ENCODE peak calls at places on chromosomes 4 and X, in eight cellular contexts. L is suprapubic skin, U is H1, C is sigmoid colon, Y is esophagus muscularis mucosa, P is GM12892, Q is GM12878, I is upper lobe of left lung. F is an unnamed sample.

GRCh38 chr4:180028682-180029081 is 2214.5 kb upstream of the TENM3 start:
- DNase-seq in L (no peak), U (peak), C (no peak), Y (no peak), P (no peak), Q (peak), I (peak), F (no peak)

GRCh38 chrX:12672362-12673106 is 118.7 kb upstream of the PRPS2 start:
- DNase-seq in L (no peak), U (no peak), C (no peak), Y (no peak), P (no peak), Q (no peak), I (no peak), F (no peak)

GRCh38 chrX:70360366-70360765 is 62.7 kb upstream of the GDPD2 start:
- DNase-seq in L (no peak), U (no peak), C (no peak), Y (no peak), P (no peak), Q (no peak), I (no peak), F (no peak)

GRCh38 chrX:20211261-20211786 is 55.4 kb downstream of the RPS6KA3 start:
- DNase-seq in L (no peak), U (no peak), C (no peak), Y (no peak), P (no peak), Q (no peak), I (no peak), F (no peak)

GRCh38 chrX:44580466-44580865 is 37.8 kb upstream of the FUNDC1 start:
- DNase-seq in L (no peak), U (no peak), C (no peak), Y (no peak), P (no peak), Q (no peak), I (no peak), F (peak)

GRCh38 chr4:157220026-157220881 is at the start of gene GRIA2:
- DNase-seq in L (no peak), U (peak), C (no peak), Y (no peak), P (no peak), Q (no peak), I (peak), F (no peak)

GRCh38 chr4:160044693-160045092 is 941.8 kb downstream of the RAPGEF2 start:
- DNase-seq in L (no peak), U (no peak), C (no peak), Y (no peak), P (no peak), Q (peak), I (no peak), F (no peak)

GRCh38 chr4:141054446-141054845 is 78.8 kb downstream of the RNF150 start:
- DNase-seq in L (no peak), U (no peak), C (no peak), Y (no peak), P (no peak), Q (no peak), I (no peak), F (no peak)

GRCh38 chr4:37678624-37679023 is 7.6 kb downstream of the RELL1 start:
- DNase-seq in L (no peak), U (no peak), C (no peak), Y (no peak), P (no peak), Q (no peak), I (no peak), F (no peak)

GRCh38 chr4:74659576-74660411 is 134.5 kb downstream of the BTC start:
- DNase-seq in L (no peak), U (no peak), C (no peak), Y (no peak), P (no peak), Q (no peak), I (peak), F (peak)

GRCh38 chrX:12881914-12882313 is 15.0 kb downstream of the TLR7 start:
- DNase-seq in L (no peak), U (no peak), C (no peak), Y (no peak), P (no peak), Q (peak), I (no peak), F (no peak)

GRCh38 chr4:27066591-27066990 is 205.9 kb downstream of the STIM2 start:
- DNase-seq in L (no peak), U (peak), C (no peak), Y (no peak), P (no peak), Q (no peak), I (peak), F (no peak)
- TF ChIP-seq POLR2AphosphoS5 in L (no peak), U (no peak), C (no peak), Y (no peak), P (no peak), Q (no peak), I (no peak), F (no peak)

GRCh38 chr4:118557298-118557851 is 127.8 kb upstream of the METTL14 start:
- DNase-seq in L (no peak), U (no peak), C (no peak), Y (no peak), P (no peak), Q (no peak), I (no peak), F (no peak)
- TF ChIP-seq POLR2AphosphoS5 in L (no peak), U (no peak), C (no peak), Y (no peak), P (no peak), Q (no peak), I (no peak), F (no peak)

GRCh38 chr4:134585972-134586371 is 384.4 kb upstream of the PABPC4L start:
- DNase-seq in L (no peak), U (no peak), C (no peak), Y (no peak), P (no peak), Q (no peak), I (no peak), F (no peak)
- TF ChIP-seq POLR2AphosphoS5 in L (no peak), U (no peak), C (no peak), Y (no peak), P (no peak), Q (no peak), I (no peak), F (no peak)

DNA sequence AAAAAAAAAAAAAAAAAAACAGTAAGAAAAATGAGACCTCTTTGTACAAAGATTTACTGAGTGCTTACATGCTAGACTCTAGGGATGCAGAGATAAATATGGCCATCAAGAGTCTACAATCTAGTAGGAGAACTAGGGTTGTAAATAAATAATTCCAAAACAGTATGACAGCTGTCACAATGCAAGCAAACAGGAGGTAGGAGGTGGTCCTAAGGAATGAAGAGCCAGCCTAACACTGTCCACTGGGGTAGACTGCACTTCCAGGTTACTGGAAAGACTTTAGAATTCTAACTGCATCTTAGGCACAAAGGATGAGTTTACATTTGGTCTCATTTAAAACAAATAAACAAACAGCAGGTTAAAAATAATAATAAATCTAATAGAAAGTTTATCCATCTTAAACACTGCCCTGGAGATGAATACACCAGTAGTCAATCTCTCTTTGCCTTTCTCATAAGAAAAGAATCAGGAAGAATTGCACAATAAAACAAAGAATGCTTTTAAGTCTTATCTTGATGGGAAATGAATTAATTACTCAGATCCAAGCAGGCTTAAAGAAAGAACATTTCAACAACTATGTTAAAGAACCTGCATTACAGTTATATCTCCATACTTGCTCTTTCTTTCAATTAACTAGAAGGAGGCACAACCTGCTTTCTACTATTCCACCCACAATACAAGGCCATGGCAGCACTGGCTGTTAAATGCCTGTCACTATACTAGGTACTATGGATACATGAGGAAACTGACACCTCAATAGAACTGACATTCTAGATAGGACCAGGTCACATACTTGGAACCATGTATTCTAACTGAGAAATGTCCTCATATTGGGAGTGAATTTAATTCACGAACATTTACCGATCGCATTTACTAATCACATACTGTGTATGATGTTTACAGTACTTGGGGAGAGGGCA is 12.7 kb downstream of the ADGRA3 start:
- DNase-seq in L (no peak), U (no peak), C (no peak), Y (peak), P (no peak), Q (no peak), I (no peak), F (no peak)
- TF ChIP-seq POLR2AphosphoS5 in L (no peak), U (no peak), C (no peak), Y (no peak), P (no peak), Q (no peak), I (no peak), F (no peak)

GRCh38 chr4:24855741-24856140 is 57.1 kb downstream of the CCDC149 start:
- DNase-seq in L (no peak), U (no peak), C (no peak), Y (no peak), P (no peak), Q (no peak), I (no peak), F (no peak)

GRCh38 chr4:24856586-24856985 is 56.3 kb downstream of the CCDC149 start:
- DNase-seq in L (no peak), U (no peak), C (no peak), Y (no peak), P (peak), Q (peak), I (no peak), F (no peak)

GRCh38 chr4:24862073-24862751 is 50.6 kb downstream of the CCDC149 start:
- DNase-seq in L (no peak), U (no peak), C (no peak), Y (no peak), P (no peak), Q (peak), I (no peak), F (no peak)

GRCh38 chr4:24858550-24858949 is 54.3 kb downstream of the CCDC149 start:
- DNase-seq in L (no peak), U (no peak), C (no peak), Y (no peak), P (no peak), Q (no peak), I (no peak), F (no peak)

GRCh38 chr4:24857996-24858395 is 54.8 kb downstream of the CCDC149 start:
- DNase-seq in L (no peak), U (no peak), C (no peak), Y (no peak), P (no peak), Q (no peak), I (no peak), F (no peak)
- TF ChIP-seq POLR2AphosphoS5 in L (no peak), U (no peak), C (peak), Y (peak), P (no peak), Q (no peak), I (no peak), F (no peak)

DNA sequence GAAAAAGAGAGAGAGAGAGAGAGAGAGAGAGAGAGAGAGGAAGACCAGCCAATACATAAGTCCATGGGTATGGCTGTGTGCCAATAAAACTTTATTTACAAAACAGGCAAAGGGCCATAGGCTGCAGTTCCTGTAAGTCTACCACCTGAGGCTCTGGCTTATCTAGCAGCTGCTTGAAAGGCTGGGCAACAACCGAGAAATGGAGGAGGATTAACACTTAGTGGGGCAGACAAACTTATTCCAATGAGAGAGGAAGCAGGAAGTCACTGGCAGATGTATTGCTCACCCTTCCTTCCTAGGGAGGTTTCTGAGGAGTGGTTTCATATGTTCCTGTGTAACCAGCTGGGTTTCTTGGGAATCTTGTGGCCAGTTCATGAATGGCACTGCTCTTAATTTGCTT is 4.7 kb upstream of the GPR143 start:
- DNase-seq in L (no peak), U (no peak), C (no peak), Y (no peak), P (no peak), Q (no peak), I (no peak), F (no peak)
- TF ChIP-seq POLR2AphosphoS5 in L (no peak), U (no peak), C (no peak), Y (no peak), P (no peak), Q (no peak), I (no peak), F (no peak)

F was measured in Panc1.